ENCODE peak calls at places on chromosomes 4 and X, in five cellular contexts. One of them, this sample, is unnamed.

GRCh38 chr4:143511906-143512305 is 1.6 kb upstream of the SMARCA5 start:
- DNase-seq in activated CD8-positive, alpha-beta memory T cell treated with anti-CD3 and anti-CD28 coated beads, Interleukin-2, amount 50 U/mL, for 48 hours: no peak
- DNase-seq in WERI-Rb-1: no peak
- DNase-seq in SJSA1: no peak
- DNase-seq in activated CD4-positive, CD25-positive, alpha-beta regulatory T cell: no peak
- DNase-seq in this sample: no peak

GRCh38 chr4:107736924-107737448 is 17.0 kb upstream of the PAPSS1 start:
- DNase-seq in SJSA1: peak; percentile 50
- DNase-seq in WERI-Rb-1: peak; percentile 78
- DNase-seq in activated CD8-positive, alpha-beta memory T cell treated with anti-CD3 and anti-CD28 coated beads, Interleukin-2, amount 50 U/mL, for 48 hours: peak; percentile 56
- DNase-seq in activated CD4-positive, CD25-positive, alpha-beta regulatory T cell: peak; percentile 10
- DNase-seq in this sample: peak; percentile 44

GRCh38 chr4:127781303-127782024 is 658 bp upstream of the HSPA4L start:
- DNase-seq in WERI-Rb-1: no peak
- DNase-seq in SJSA1: peak; percentile 61
- DNase-seq in activated CD8-positive, alpha-beta memory T cell treated with anti-CD3 and anti-CD28 coated beads, Interleukin-2, amount 50 U/mL, for 48 hours: no peak
- DNase-seq in activated CD4-positive, CD25-positive, alpha-beta regulatory T cell: peak; percentile 0
- DNase-seq in this sample: peak; percentile 83

GRCh38 chr4:8345053-8345945 is 75.7 kb downstream of the HTRA3 start:
- DNase-seq in activated CD8-positive, alpha-beta memory T cell treated with anti-CD3 and anti-CD28 coated beads, Interleukin-2, amount 50 U/mL, for 48 hours: no peak
- DNase-seq in SJSA1: no peak
- DNase-seq in activated CD4-positive, CD25-positive, alpha-beta regulatory T cell: no peak
- DNase-seq in WERI-Rb-1: no peak
- DNase-seq in this sample: peak; percentile 46

GRCh38 chr4:8269535-8270417 is at the start of gene HTRA3:
- DNase-seq in activated CD4-positive, CD25-positive, alpha-beta regulatory T cell: no peak
- DNase-seq in WERI-Rb-1: no peak
- DNase-seq in SJSA1: no peak
- DNase-seq in activated CD8-positive, alpha-beta memory T cell treated with anti-CD3 and anti-CD28 coated beads, Interleukin-2, amount 50 U/mL, for 48 hours: no peak
- DNase-seq in this sample: peak; percentile 60

GRCh38 chrX:11259437-11259836 is 33.8 kb upstream of the AMELX start:
- DNase-seq in WERI-Rb-1: no peak
- DNase-seq in SJSA1: no peak
- DNase-seq in activated CD8-positive, alpha-beta memory T cell treated with anti-CD3 and anti-CD28 coated beads, Interleukin-2, amount 50 U/mL, for 48 hours: no peak
- DNase-seq in activated CD4-positive, CD25-positive, alpha-beta regulatory T cell: no peak
- DNase-seq in this sample: no peak

GRCh38 chrX:56761167-56761566 is 32.1 kb downstream of the NBDY start:
- DNase-seq in SJSA1: no peak
- DNase-seq in activated CD4-positive, CD25-positive, alpha-beta regulatory T cell: no peak
- DNase-seq in WERI-Rb-1: no peak
- DNase-seq in activated CD8-positive, alpha-beta memory T cell treated with anti-CD3 and anti-CD28 coated beads, Interleukin-2, amount 50 U/mL, for 48 hours: no peak
- DNase-seq in this sample: no peak

GRCh38 chr4:120691106-120691505 is 231.4 kb downstream of the PRDM5 start:
- DNase-seq in WERI-Rb-1: no peak
- DNase-seq in activated CD4-positive, CD25-positive, alpha-beta regulatory T cell: no peak
- DNase-seq in activated CD8-positive, alpha-beta memory T cell treated with anti-CD3 and anti-CD28 coated beads, Interleukin-2, amount 50 U/mL, for 48 hours: no peak
- DNase-seq in SJSA1: no peak
- DNase-seq in this sample: no peak

GRCh38 chr4:4820739-4821138 is 38.7 kb upstream of the MSX1 start:
- DNase-seq in WERI-Rb-1: no peak
- DNase-seq in activated CD4-positive, CD25-positive, alpha-beta regulatory T cell: no peak
- DNase-seq in activated CD8-positive, alpha-beta memory T cell treated with anti-CD3 and anti-CD28 coated beads, Interleukin-2, amount 50 U/mL, for 48 hours: no peak
- DNase-seq in SJSA1: no peak
- DNase-seq in this sample: no peak

GRCh38 chr4:65311120-65311519 is 359.2 kb downstream of the EPHA5 start:
- DNase-seq in activated CD8-positive, alpha-beta memory T cell treated with anti-CD3 and anti-CD28 coated beads, Interleukin-2, amount 50 U/mL, for 48 hours: no peak
- DNase-seq in SJSA1: no peak
- DNase-seq in WERI-Rb-1: no peak
- DNase-seq in activated CD4-positive, CD25-positive, alpha-beta regulatory T cell: no peak
- DNase-seq in this sample: no peak

GRCh38 chr4:45568694-45569093 is 555.2 kb downstream of the GABRG1 start:
- DNase-seq in WERI-Rb-1: no peak
- DNase-seq in activated CD8-positive, alpha-beta memory T cell treated with anti-CD3 and anti-CD28 coated beads, Interleukin-2, amount 50 U/mL, for 48 hours: no peak
- DNase-seq in SJSA1: no peak
- DNase-seq in activated CD4-positive, CD25-positive, alpha-beta regulatory T cell: no peak
- DNase-seq in this sample: no peak

This sample was measured in retina.